ENCODE peak calls at places on chromosomes 2 and 18, in five cellular contexts. V is BE2C; F is adrenal gland; C is naive thymus-derived CD4-positive, alpha-beta T cell; L is Karpas-422. R is an unnamed sample.

GRCh38 chr2:150271952-150272351 is 215.5 kb downstream of the RND3 start:
- DNase-seq in F (no peak), L (no peak), V (no peak), C (no peak), R (peak; percentile 67)

GRCh38 chr2:18599509-18600254 is 10.3 kb upstream of the NT5C1B start:
- DNase-seq in F (no peak), V (no peak), L (no peak), C (no peak), R (peak; percentile 79)

GRCh38 chr2:125364181-125364806 is 1291.7 kb upstream of the GYPC start:
- DNase-seq in V (no peak), L (no peak), F (no peak), C (no peak), R (no peak)

GRCh38 chr2:197461073-197461472 is 7.7 kb downstream of the COQ10B start:
- DNase-seq in L (no peak), C (no peak), V (no peak), F (no peak), R (peak; percentile 16)

GRCh38 chr2:179344280-179344961 is 79.8 kb upstream of the SESTD1 start:
- DNase-seq in V (no peak), C (no peak), F (no peak), L (no peak), R (no peak)

GRCh38 chr2:43078781-43079755 is 147.3 kb downstream of the ZFP36L2 start:
- DNase-seq in V (no peak), C (no peak), L (no peak), F (no peak), R (peak; percentile 28)

GRCh38 chr2:74357627-74358026 is 14.4 kb upstream of the SLC4A5 start:
- DNase-seq in F (no peak), L (no peak), V (no peak), C (no peak), R (no peak)

GRCh38 chr2:235666240-235666781 is 172.5 kb downstream of the AGAP1 start:
- DNase-seq in L (no peak), F (peak; percentile 46), V (peak; percentile 61), C (no peak), R (no peak)

GRCh38 chr2:69012310-69013122 is 463 bp upstream of the ANTXR1 start:
- DNase-seq in F (peak; percentile 73), V (peak; percentile 56), C (peak; percentile 34), L (peak; percentile 76), R (no peak)

GRCh38 chr18:23737578-23737977 is 48.3 kb downstream of the LAMA3 start:
- DNase-seq in F (no peak), L (no peak), V (no peak), C (peak; percentile 7), R (no peak)

GRCh38 chr18:75205760-75206109 is 3.2 kb downstream of the PTGR3 start:
- DNase-seq in L (no peak), C (no peak), V (no peak), F (no peak), R (no peak)

GRCh38 chr2:5440147-5440546 is 252.0 kb upstream of the SOX11 start:
- DNase-seq in V (no peak), L (no peak), C (no peak), F (no peak), R (no peak)
- H3K9me3 ChIP-seq in V (peaks cover 3% of the 10 kb centered on the region), L (no peaks in the 10 kb centered on the region), C (no peaks in the 10 kb centered on the region), F (no peaks in the 10 kb centered on the region), R (no peaks in the 10 kb centered on the region)

DNA sequence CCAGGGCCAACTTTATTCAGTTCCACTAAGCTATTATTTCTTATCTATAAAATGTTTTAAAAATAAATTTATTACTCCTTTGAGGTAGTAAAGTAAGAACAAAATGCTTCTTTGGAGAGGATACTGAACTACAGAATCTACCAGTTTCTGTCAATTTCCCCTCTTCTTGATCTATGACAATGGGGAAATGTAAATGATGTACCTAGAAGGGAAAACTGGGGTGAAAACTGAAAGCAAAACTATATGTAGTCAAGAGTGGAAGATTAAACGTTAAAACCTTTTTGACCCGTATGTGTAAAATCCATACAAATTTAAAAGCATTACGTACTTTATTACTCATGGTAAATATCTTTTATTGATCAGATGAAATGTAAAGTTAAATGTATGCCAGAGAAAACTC is 1287.8 kb upstream of the TMEFF2 start:
- DNase-seq in V (no peak), L (no peak), F (no peak), C (no peak), R (no peak)
- H3K4me3 ChIP-seq in V (no peak overlapping the region), L (no peak overlapping the region), F (no peak overlapping the region), C (no peak overlapping the region), R (no peak overlapping the region)

DNA sequence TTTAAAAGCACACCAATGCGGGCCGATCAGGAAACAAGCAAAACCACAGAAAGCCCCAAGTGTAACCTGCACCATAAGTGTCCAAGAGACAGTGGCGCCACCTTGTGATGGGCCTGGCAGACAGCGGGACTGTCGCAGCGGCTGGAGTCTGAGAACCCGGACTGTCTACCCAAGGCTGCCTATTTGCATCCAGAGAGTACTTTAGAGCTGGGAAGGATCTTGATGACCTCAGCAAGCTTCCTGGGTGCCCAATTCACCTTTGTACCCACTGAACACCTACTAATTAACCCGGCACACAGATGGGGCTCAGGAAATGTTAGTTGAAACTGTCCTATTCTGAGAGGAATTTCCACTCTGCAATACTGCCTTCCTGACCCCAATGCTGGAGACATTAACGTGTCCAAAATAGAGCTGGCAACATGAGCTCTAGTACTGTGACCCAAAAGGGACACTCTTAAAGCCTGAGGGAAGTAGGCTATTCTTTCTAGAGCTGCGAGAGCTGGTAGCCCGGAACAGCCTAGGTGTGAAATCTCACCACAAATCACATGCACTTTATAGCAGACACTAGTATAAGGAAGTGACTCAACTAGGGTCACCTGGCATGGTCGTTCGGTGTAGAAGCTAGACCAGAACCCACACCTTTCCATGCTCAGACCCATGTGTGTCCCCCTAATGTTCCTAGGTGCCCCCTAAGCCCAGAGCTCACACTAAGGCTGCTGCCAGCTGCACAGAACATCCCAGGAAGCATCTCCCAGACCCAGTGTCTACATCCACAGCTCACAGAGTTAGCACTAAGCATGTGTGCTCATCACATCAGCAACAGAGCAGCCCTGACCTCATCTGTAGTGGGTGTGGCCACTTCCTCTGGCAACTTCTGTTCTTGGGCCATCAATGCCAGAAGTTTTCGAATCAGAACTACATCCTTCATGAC is 25.4 kb downstream of the POLR1A start:
- DNase-seq in V (peak; percentile 72), C (peak; percentile 83), F (peak; percentile 93), L (peak; percentile 91), R (peak; percentile 56)
- H3K36me3 ChIP-seq in V (peaks cover 35% of the 10 kb centered on the region), C (no peaks in the 10 kb centered on the region), F (no peaks in the 10 kb centered on the region), L (peaks cover 53% of the 10 kb centered on the region), R (peaks cover 68% of the 10 kb centered on the region)

GRCh38 chr18:79738041-79738461 is 58.4 kb downstream of the CTDP1 start:
- DNase-seq in L (no peak), V (no peak), C (no peak), F (no peak), R (no peak)

GRCh38 chr18:79740741-79741700 is 56.7 kb upstream of the KCNG2 start:
- DNase-seq in F (no peak), C (no peak), V (no peak), L (no peak), R (no peak)

GRCh38 chr18:79738565-79739439 is 58.9 kb upstream of the KCNG2 start:
- DNase-seq in C (no peak), F (no peak), L (no peak), V (no peak), R (no peak)

GRCh38 chr18:79737426-79737825 is 57.8 kb downstream of the CTDP1 start:
- DNase-seq in L (no peak), V (no peak), C (no peak), F (no peak), R (no peak)

DNA sequence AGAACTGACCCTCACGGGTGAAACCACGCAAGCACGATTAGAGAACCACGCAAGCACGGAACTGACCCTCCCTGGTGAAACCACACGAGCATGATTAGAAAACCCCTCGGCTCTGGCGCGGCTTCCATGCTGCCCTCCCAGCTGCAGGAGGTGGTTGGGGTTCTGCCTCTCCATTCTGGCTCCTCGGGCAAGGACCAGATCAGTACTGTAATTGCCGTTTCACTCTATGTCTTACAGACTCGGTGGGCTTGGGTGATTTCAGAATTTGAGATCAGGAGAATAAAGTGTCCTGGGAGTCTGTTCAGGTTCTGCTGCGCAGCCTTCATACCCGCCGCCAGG is 58.3 kb upstream of the KCNG2 start:
- DNase-seq in C (no peak), F (no peak), L (no peak), V (no peak), R (no peak)
- H3K9me3 ChIP-seq in C (no peaks in the 10 kb centered on the region), F (no peaks in the 10 kb centered on the region), L (no peaks in the 10 kb centered on the region), V (no peaks in the 10 kb centered on the region), R (no peaks in the 10 kb centered on the region)

DNA sequence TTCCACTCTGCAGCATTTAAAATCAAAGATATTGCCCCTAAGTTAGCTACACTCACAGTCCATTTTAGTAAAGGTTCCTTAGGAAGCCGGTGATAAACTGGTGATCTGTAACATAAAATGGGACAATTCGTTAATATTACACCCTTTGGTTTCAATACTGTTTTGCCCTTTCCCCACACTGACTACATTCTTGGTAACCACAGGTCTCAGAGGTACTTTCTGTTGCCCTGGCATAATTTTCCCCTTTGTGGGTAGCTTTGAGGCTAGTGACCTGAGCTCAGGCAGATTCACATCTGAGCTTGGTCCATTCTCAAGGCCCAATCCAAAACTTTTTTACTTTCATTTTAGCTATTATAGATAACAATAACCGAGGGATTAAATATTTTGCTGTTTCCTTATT is 32.9 kb upstream of the CSRNP3 start:
- DNase-seq in F (no peak), V (no peak), C (no peak), L (no peak), R (no peak)
- H3K4me3 ChIP-seq in F (no peak overlapping the region), V (no peak overlapping the region), C (no peak overlapping the region), L (no peak overlapping the region), R (no peak overlapping the region)

DNA sequence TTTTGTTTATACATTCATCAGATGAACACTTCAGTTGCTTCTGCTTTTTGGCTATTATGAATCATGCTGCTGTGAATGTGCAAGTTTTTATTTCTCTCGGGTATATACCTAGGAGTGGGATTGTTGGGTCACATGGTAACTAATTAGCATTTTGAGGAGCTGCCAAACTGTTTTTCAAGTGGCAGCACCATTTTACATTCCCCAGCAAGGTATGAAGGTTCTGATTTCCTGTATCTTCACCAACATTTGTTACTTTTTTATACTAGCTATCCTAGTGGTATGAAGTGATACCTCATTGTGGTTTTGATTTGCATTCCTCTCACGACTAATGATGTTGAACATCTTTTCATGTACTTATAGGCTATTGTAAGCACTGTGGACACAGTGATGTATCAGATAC is 53.9 kb downstream of the DYNC1I2 start:
- DNase-seq in L (peak; percentile 79), F (no peak), C (no peak), V (no peak), R (no peak)
- H3K36me3 ChIP-seq in L (peaks cover 9% of the 10 kb centered on the region), F (no peaks in the 10 kb centered on the region), C (peaks cover 9% of the 10 kb centered on the region), V (no peaks in the 10 kb centered on the region), R (peaks cover 36% of the 10 kb centered on the region)

GRCh38 chr2:47456851-47457250 is 53.9 kb downstream of the MSH2 start:
- DNase-seq in C (no peak), L (no peak), V (no peak), F (no peak), R (no peak)
- H3K9me3 ChIP-seq in C (no peaks in the 10 kb centered on the region), L (no peaks in the 10 kb centered on the region), V (no peaks in the 10 kb centered on the region), F (no peaks in the 10 kb centered on the region), R (no peaks in the 10 kb centered on the region)

GRCh38 chr18:26436176-26437031 is 111.9 kb downstream of the KCTD1 start:
- DNase-seq in V (no peak), L (no peak), C (no peak), F (no peak), R (no peak)

GRCh38 chr18:26434887-26435286 is 113.5 kb downstream of the KCTD1 start:
- DNase-seq in F (no peak), C (no peak), V (no peak), L (no peak), R (no peak)

GRCh38 chr18:26438980-26439379 is 109.4 kb downstream of the KCTD1 start:
- DNase-seq in C (no peak), L (peak; percentile 93), F (no peak), V (no peak), R (no peak)

GRCh38 chr18:26432651-26433424 is 115.5 kb downstream of the KCTD1 start:
- DNase-seq in L (no peak), C (no peak), F (no peak), V (no peak), R (no peak)

GRCh38 chr18:26435415-26436095 is 112.8 kb downstream of the KCTD1 start:
- DNase-seq in L (no peak), V (no peak), F (no peak), C (no peak), R (no peak)
- H3K4me3 ChIP-seq in L (no peak overlapping the region), V (no peak overlapping the region), F (no peak overlapping the region), C (no peak overlapping the region), R (no peak overlapping the region)

R was measured in MG63.